ENCODE peak calls at places on chromosomes 2 and 18, in four cellular contexts. One of them, this sample, is unnamed.

GRCh38 chr2:127768775-127769479 is 42.0 kb downstream of the WDR33 start:
- DNase-seq in K562: no peak
- DNase-seq in thyroid gland: no peak
- DNase-seq in ovary: no peak
- DNase-seq in this sample: no peak

GRCh38 chr18:12287684-12288405 is 20.2 kb upstream of the TUBB6 start:
- DNase-seq in ovary: peak; percentile 83
- DNase-seq in thyroid gland: peak; percentile 87
- DNase-seq in K562: peak; percentile 82
- DNase-seq in this sample: peak; percentile 77

GRCh38 chr2:17661460-17661859 is 92.2 kb downstream of the SMC6 start:
- DNase-seq in ovary: no peak
- DNase-seq in thyroid gland: no peak
- DNase-seq in K562: no peak
- DNase-seq in this sample: no peak

GRCh38 chr2:30761226-30761625 is 46.0 kb downstream of the CAPN13 start:
- DNase-seq in K562: no peak
- DNase-seq in thyroid gland: no peak
- DNase-seq in ovary: no peak
- DNase-seq in this sample: no peak

GRCh38 chr18:48997985-48998831 is 47.4 kb upstream of the SMAD7 start:
- DNase-seq in ovary: no peak
- DNase-seq in K562: peak; percentile 38
- DNase-seq in thyroid gland: peak; percentile 97
- DNase-seq in this sample: peak; percentile 97

GRCh38 chr2:172908275-172908674 is 167.4 kb upstream of the MAP3K20 start:
- DNase-seq in ovary: no peak
- DNase-seq in K562: no peak
- DNase-seq in thyroid gland: no peak
- DNase-seq in this sample: no peak

GRCh38 chr2:232239956-232240681 is 138.4 kb upstream of the ALPP start:
- DNase-seq in K562: no peak
- DNase-seq in thyroid gland: no peak
- DNase-seq in ovary: no peak
- DNase-seq in this sample: no peak

GRCh38 chr2:20580690-20581437 is 70.0 kb downstream of the HS1BP3 start:
- DNase-seq in ovary: peak; percentile 35
- DNase-seq in thyroid gland: peak; percentile 36
- DNase-seq in K562: no peak
- DNase-seq in this sample: no peak

GRCh38 chr2:26672112-26672817 is 20.3 kb upstream of the KCNK3 start:
- DNase-seq in thyroid gland: no peak
- DNase-seq in K562: no peak
- DNase-seq in ovary: no peak
- DNase-seq in this sample: peak; percentile 57

GRCh38 chr18:77222464-77222863 is 27.2 kb upstream of the GALR1 start:
- DNase-seq in K562: no peak
- DNase-seq in ovary: no peak
- DNase-seq in thyroid gland: no peak
- DNase-seq in this sample: no peak

GRCh38 chr2:182866461-182867369 is at the start of gene FRZB:
- DNase-seq in thyroid gland: peak; percentile 41
- DNase-seq in ovary: peak; percentile 84
- DNase-seq in K562: peak; percentile 14
- DNase-seq in this sample: peak; percentile 88

GRCh38 chr18:24878289-24878688 is 417.9 kb downstream of the HRH4 start:
- DNase-seq in thyroid gland: no peak
- DNase-seq in K562: no peak
- DNase-seq in ovary: no peak
- DNase-seq in this sample: no peak

GRCh38 chr2:5694016-5694690 is 2.0 kb downstream of the SOX11 start:
- DNase-seq in K562: no peak
- DNase-seq in thyroid gland: no peak
- DNase-seq in ovary: no peak
- DNase-seq in this sample: peak; percentile 70

GRCh38 chr2:170813611-170814550 is 2.8 kb upstream of the GAD1 start:
- DNase-seq in thyroid gland: peak; percentile 58
- DNase-seq in ovary: no peak
- DNase-seq in K562: peak; percentile 49
- DNase-seq in this sample: peak; percentile 95

GRCh38 chr18:61448316-61448715 is 115.1 kb downstream of the CDH20 start:
- DNase-seq in K562: no peak
- DNase-seq in thyroid gland: no peak
- DNase-seq in ovary: no peak
- DNase-seq in this sample: no peak

GRCh38 chr18:59718108-59719057 is 21.2 kb upstream of the CCBE1 start:
- DNase-seq in ovary: no peak
- DNase-seq in thyroid gland: no peak
- DNase-seq in K562: no peak
- DNase-seq in this sample: peak; percentile 52

GRCh38 chr2:207311316-207312005 is 145.7 kb upstream of the KLF7 start:
- DNase-seq in ovary: no peak
- DNase-seq in K562: peak; percentile 14
- DNase-seq in thyroid gland: no peak
- DNase-seq in this sample: no peak

GRCh38 chr18:77733292-77733903 is 483.8 kb downstream of the GALR1 start:
- DNase-seq in thyroid gland: no peak
- DNase-seq in K562: no peak
- DNase-seq in ovary: no peak
- DNase-seq in this sample: peak; percentile 68

DNA sequence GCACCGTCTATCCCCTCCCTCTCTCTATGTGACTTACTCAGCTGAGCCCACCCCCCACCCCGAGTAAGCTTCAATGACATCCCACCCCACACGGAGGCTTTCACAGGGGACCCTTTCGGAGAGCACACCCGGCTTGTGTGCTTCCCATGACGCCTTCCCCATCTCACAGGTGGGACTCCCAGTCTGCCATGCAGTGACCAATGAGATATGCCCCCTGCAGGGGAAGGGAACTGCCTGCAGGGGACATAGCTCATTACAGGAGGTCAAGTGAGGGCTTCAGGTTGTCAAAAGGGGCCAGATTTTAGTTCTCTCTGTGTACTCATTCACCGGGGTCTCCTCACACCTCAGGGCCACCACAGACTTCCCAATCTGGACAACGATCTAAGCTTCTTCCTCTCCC is 112.6 kb downstream of the GAREM1 start:
- DNase-seq in ovary: no peak
- DNase-seq in K562: no peak
- DNase-seq in thyroid gland: no peak
- DNase-seq in this sample: peak; percentile 69
- TF ChIP-seq CTCF in ovary: no peak
- TF ChIP-seq CTCF in K562: no peak
- TF ChIP-seq CTCF in thyroid gland: no peak
- TF ChIP-seq CTCF in this sample: peak; percentile 60

GRCh38 chr18:54222922-54223567 is 1.4 kb downstream of the MBD2 start:
- DNase-seq in thyroid gland: peak; percentile 47
- DNase-seq in ovary: no peak
- DNase-seq in K562: no peak
- DNase-seq in this sample: no peak
- H3K4me3 ChIP-seq in thyroid gland: peak overlapping the region; percentile 62
- H3K4me3 ChIP-seq in ovary: peak overlapping the region; percentile 66
- H3K4me3 ChIP-seq in K562: peak overlapping the region; percentile 52
- H3K4me3 ChIP-seq in this sample: peak overlapping the region; percentile 88

DNA sequence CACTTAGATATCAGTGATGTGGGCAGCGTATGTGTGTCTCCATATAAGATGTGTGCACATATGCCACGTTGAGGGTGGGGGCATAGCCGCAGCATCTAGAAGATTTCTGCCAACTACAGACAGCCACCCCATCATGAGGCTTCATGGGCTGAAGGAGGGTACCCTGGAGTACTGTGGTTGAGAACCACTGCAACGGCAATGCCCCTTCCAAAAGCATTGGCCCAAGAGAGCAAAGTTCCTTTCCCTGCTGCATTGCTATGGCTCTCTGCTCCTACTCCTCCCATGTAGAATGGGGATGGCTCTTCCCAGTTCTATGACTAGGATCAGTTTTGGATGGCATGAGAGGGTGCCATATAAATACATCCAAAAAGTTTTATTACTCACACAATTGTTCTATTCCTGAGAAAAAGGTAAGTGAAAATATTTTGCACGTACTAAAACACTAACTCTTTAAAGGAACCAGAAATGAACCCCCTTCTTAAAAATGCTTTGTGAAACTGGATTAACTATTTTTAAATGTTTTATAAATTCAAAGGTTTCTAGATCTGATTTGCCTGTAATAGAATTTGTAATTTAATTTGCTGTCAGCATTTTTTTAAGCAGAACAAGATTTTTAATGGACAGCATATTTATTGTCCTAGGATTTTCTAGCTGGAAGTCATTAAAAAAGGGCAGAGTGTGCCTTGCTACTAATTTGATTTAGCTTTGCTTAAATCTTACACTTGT is 4.4 kb upstream of the RPL31 start:
- DNase-seq in thyroid gland: no peak
- DNase-seq in K562: no peak
- DNase-seq in ovary: no peak
- DNase-seq in this sample: no peak
- H3K27ac ChIP-seq in thyroid gland: no peak overlapping the region
- H3K27ac ChIP-seq in K562: no peak overlapping the region
- H3K27ac ChIP-seq in ovary: no peak overlapping the region
- H3K27ac ChIP-seq in this sample: no peak overlapping the region

GRCh38 chr2:715847-716573 is 38.8 kb upstream of the TMEM18 start:
- DNase-seq in K562: no peak
- DNase-seq in ovary: no peak
- DNase-seq in thyroid gland: no peak
- DNase-seq in this sample: no peak
- TF ChIP-seq CTCF in K562: peak; percentile 47
- TF ChIP-seq CTCF in ovary: no peak
- TF ChIP-seq CTCF in thyroid gland: no peak
- TF ChIP-seq CTCF in this sample: peak; percentile 80

GRCh38 chr18:29157905-29158304 is 981.0 kb upstream of the CDH2 start:
- DNase-seq in K562: no peak
- DNase-seq in ovary: no peak
- DNase-seq in thyroid gland: no peak
- DNase-seq in this sample: no peak

GRCh38 chr18:29156531-29156930 is 979.6 kb upstream of the CDH2 start:
- DNase-seq in thyroid gland: no peak
- DNase-seq in K562: no peak
- DNase-seq in ovary: no peak
- DNase-seq in this sample: no peak

GRCh38 chr18:29160123-29160522 is 983.2 kb upstream of the CDH2 start:
- DNase-seq in thyroid gland: no peak
- DNase-seq in K562: no peak
- DNase-seq in ovary: no peak
- DNase-seq in this sample: no peak

GRCh38 chr18:29154758-29155725 is 978.1 kb upstream of the CDH2 start:
- DNase-seq in thyroid gland: no peak
- DNase-seq in K562: no peak
- DNase-seq in ovary: no peak
- DNase-seq in this sample: no peak

GRCh38 chr18:29157057-29157780 is 980.3 kb upstream of the CDH2 start:
- DNase-seq in thyroid gland: no peak
- DNase-seq in K562: no peak
- DNase-seq in ovary: no peak
- DNase-seq in this sample: no peak
- H3K4me3 ChIP-seq in thyroid gland: no peak overlapping the region
- H3K4me3 ChIP-seq in K562: no peak overlapping the region
- H3K4me3 ChIP-seq in ovary: no peak overlapping the region
- H3K4me3 ChIP-seq in this sample: no peak overlapping the region

DNA sequence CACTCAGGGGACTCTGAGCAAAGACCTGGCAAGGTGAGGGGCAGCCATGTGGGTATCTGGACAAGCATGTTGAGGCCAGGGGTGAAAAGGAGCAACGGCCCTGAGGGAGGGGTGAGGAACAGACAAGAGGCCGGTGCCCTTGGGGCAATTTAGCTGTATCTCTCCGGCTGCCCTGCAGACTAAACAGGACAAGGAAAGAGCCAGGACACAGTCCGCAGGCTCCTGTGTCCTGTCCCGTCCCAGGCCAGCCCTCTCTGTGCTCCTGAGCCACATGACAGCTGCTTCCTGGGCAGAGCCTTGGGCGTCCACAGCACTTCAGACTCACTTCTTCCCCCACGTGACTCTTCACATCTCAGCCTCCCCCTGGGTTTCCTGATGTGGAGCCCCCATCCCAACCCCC is 206.1 kb downstream of the KLHL29 start:
- DNase-seq in ovary: peak; percentile 28
- DNase-seq in K562: no peak
- DNase-seq in thyroid gland: no peak
- DNase-seq in this sample: no peak
- H3K27ac ChIP-seq in ovary: no peak overlapping the region
- H3K27ac ChIP-seq in K562: no peak overlapping the region
- H3K27ac ChIP-seq in thyroid gland: no peak overlapping the region
- H3K27ac ChIP-seq in this sample: no peak overlapping the region

GRCh38 chr2:192070099-192070498 is 124.6 kb downstream of the TMEFF2 start:
- DNase-seq in thyroid gland: no peak
- DNase-seq in ovary: no peak
- DNase-seq in K562: no peak
- DNase-seq in this sample: no peak

GRCh38 chr2:192073878-192074277 is 120.9 kb downstream of the TMEFF2 start:
- DNase-seq in thyroid gland: no peak
- DNase-seq in ovary: no peak
- DNase-seq in K562: no peak
- DNase-seq in this sample: no peak

GRCh38 chr2:192069417-192069816 is 125.3 kb downstream of the TMEFF2 start:
- DNase-seq in ovary: no peak
- DNase-seq in thyroid gland: no peak
- DNase-seq in K562: no peak
- DNase-seq in this sample: no peak

GRCh38 chr2:192072778-192073177 is 122.0 kb downstream of the TMEFF2 start:
- DNase-seq in ovary: no peak
- DNase-seq in K562: no peak
- DNase-seq in thyroid gland: no peak
- DNase-seq in this sample: no peak

DNA sequence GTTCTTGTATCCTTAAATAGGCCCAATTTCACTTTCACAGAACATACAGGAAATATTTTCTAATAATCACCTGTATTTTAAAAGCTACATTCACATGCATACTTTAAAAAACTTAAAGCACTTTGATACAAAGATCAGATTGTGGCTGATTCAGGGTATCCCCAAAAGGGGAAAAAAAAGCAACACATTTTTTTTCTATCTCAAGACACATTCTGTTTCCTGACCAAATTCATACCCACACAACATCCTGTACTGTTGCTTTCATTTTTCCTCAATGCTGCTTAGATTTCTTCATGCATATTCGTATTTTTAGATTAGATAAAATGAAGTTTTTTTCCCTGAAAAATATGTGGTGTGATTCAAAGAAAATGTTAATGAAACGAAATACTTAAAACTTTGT is 122.5 kb downstream of the TMEFF2 start:
- DNase-seq in ovary: no peak
- DNase-seq in K562: no peak
- DNase-seq in thyroid gland: no peak
- DNase-seq in this sample: no peak
- TF ChIP-seq CTCF in ovary: no peak
- TF ChIP-seq CTCF in K562: no peak
- TF ChIP-seq CTCF in thyroid gland: no peak
- TF ChIP-seq CTCF in this sample: no peak